ENCODE peak calls at places on chromosomes 2 and 18, in four cellular contexts. J, K, Q and Z are unnamed samples.

GRCh38 chr2:138602166-138602460 is 100.5 kb downstream of the SPOPL start:
- DNase-seq in J (no peak), K (no peak), Q (no peak), Z (no peak)

GRCh38 chr18:830315-830901 is 18.4 kb upstream of the YES1 start:
- DNase-seq in J (peak; percentile 73), K (no peak), Q (peak; percentile 38), Z (no peak)

GRCh38 chr2:234162876-234163275 is 112.4 kb downstream of the SPP2 start:
- DNase-seq in J (no peak), K (no peak), Q (no peak), Z (no peak)

GRCh38 chr2:44555700-44556099 is 194.0 kb downstream of the CAMKMT start:
- DNase-seq in J (no peak), K (no peak), Q (no peak), Z (no peak)

GRCh38 chr18:5543854-5544389 is at the start of gene EPB41L3:
- DNase-seq in J (peak; percentile 50), K (no peak), Q (no peak), Z (no peak)

GRCh38 chr2:78118037-78118436 is 595.9 kb upstream of the LRRTM4 start:
- DNase-seq in J (no peak), K (no peak), Q (no peak), Z (no peak)

GRCh38 chr2:9939587-9940485 is 11.7 kb upstream of the GRHL1 start:
- DNase-seq in J (no peak), K (no peak), Q (no peak), Z (no peak)

GRCh38 chr2:221397179-221397578 is 174.9 kb downstream of the EPHA4 start:
- DNase-seq in J (no peak), K (no peak), Q (no peak), Z (no peak)

GRCh38 chr2:9757430-9758287 is 85.6 kb upstream of the TAF1B start:
- DNase-seq in J (no peak), K (no peak), Q (no peak), Z (no peak)

GRCh38 chr2:32427672-32428622 is 71.1 kb downstream of the BIRC6 start:
- DNase-seq in J (no peak), K (no peak), Q (no peak), Z (no peak)

GRCh38 chr2:61117534-61117933 is 44.5 kb upstream of the C2orf74 start:
- DNase-seq in J (no peak), K (peak; percentile 34), Q (no peak), Z (no peak)

GRCh38 chr2:33411765-33412164 is 64.7 kb upstream of the RASGRP3 start:
- DNase-seq in J (no peak), K (no peak), Q (no peak), Z (no peak)

GRCh38 chr18:39188278-39188677 is 1622.7 kb upstream of the CELF4 start:
- DNase-seq in J (no peak), K (no peak), Q (no peak), Z (no peak)

GRCh38 chr2:10371441-10372194 is 68.9 kb downstream of the HPCAL1 start:
- DNase-seq in J (no peak), K (no peak), Q (no peak), Z (no peak)

GRCh38 chr2:207530160-207531023 is 630 bp downstream of the CREB1 start:
- DNase-seq in J (no peak), K (no peak), Q (peak; percentile 58), Z (peak; percentile 15)

GRCh38 chr18:64419156-64419555 is 270.3 kb upstream of the LINC00305 start:
- DNase-seq in J (peak; percentile 63), K (no peak), Q (no peak), Z (no peak)

GRCh38 chr18:31684279-31685096 is at the start of gene B4GALT6:
- DNase-seq in J (no peak), K (no peak), Q (peak; percentile 19), Z (peak; percentile 58)

GRCh38 chr2:156320491-156320896 is 12.0 kb downstream of the NR4A2 start:
- DNase-seq in J (no peak), K (no peak), Q (no peak), Z (no peak)

GRCh38 chr2:68605939-68606338 is 37.4 kb upstream of the PROKR1 start:
- DNase-seq in J (no peak), K (no peak), Q (no peak), Z (no peak)

GRCh38 chr2:43238813-43239212 is 12.4 kb upstream of the ZFP36L2 start:
- DNase-seq in J (no peak), K (no peak), Q (no peak), Z (no peak)

GRCh38 chr2:164335947-164336346 is 285.3 kb downstream of the GRB14 start:
- DNase-seq in J (no peak), K (no peak), Q (no peak), Z (no peak)

GRCh38 chr2:1821530-1821929 is 77.2 kb upstream of the PXDN start:
- DNase-seq in J (no peak), K (no peak), Q (no peak), Z (no peak)

GRCh38 chr2:221962186-221962585 is 336.6 kb downstream of the PAX3 start:
- DNase-seq in J (no peak), K (no peak), Q (no peak), Z (no peak)

GRCh38 chr2:168518555-168519066 is 62.5 kb downstream of the CERS6 start:
- DNase-seq in J (no peak), K (no peak), Q (no peak), Z (no peak)

GRCh38 chr2:48270209-48270608 is 259.7 kb upstream of the STON1 start:
- DNase-seq in J (no peak), K (no peak), Q (no peak), Z (no peak)

GRCh38 chr2:101736233-101736632 is 38.7 kb downstream of the MAP4K4 start:
- DNase-seq in J (no peak), K (no peak), Q (no peak), Z (no peak)

GRCh38 chr18:63700501-63700900 is 2.3 kb upstream of the SERPINB11 start:
- DNase-seq in J (no peak), K (no peak), Q (no peak), Z (no peak)

GRCh38 chr2:19881866-19882265 is 19.9 kb downstream of the TTC32 start:
- DNase-seq in J (no peak), K (no peak), Q (no peak), Z (no peak)

GRCh38 chr18:24234330-24234729 is 95.5 kb downstream of the CABYR start:
- DNase-seq in J (no peak), K (no peak), Q (peak; percentile 17), Z (no peak)

GRCh38 chr2:182280128-182280527 is 146.7 kb downstream of the PDE1A start:
- DNase-seq in J (no peak), K (no peak), Q (no peak), Z (no peak)

GRCh38 chr2:75311993-75312392 is 112.7 kb upstream of the TACR1 start:
- DNase-seq in J (no peak), K (peak; percentile 89), Q (no peak), Z (peak; percentile 47)

GRCh38 chr2:75564713-75565369 is 4.1 kb upstream of the EVA1A start:
- DNase-seq in J (no peak), K (no peak), Q (no peak), Z (no peak)

GRCh38 chr2:189821953-189822748 is 37.9 kb downstream of the PMS1 start:
- DNase-seq in J (no peak), K (no peak), Q (no peak), Z (no peak)

GRCh38 chr2:76464310-76464709 is 753.6 kb upstream of the GCFC2 start:
- DNase-seq in J (no peak), K (no peak), Q (no peak), Z (no peak)

GRCh38 chr2:25894135-25894830 is 16.0 kb upstream of the ASXL2 start:
- DNase-seq in J (no peak), K (no peak), Q (no peak), Z (no peak)
- TF ChIP-seq SPI1 in J (no peak), K (no peak), Q (no peak), Z (no peak)

GRCh38 chr18:52402814-52403213 is 62.8 kb downstream of the DCC start:
- DNase-seq in J (no peak), K (no peak), Q (no peak), Z (no peak)
- TF ChIP-seq SPI1 in J (no peak), K (no peak), Q (no peak), Z (no peak)

DNA sequence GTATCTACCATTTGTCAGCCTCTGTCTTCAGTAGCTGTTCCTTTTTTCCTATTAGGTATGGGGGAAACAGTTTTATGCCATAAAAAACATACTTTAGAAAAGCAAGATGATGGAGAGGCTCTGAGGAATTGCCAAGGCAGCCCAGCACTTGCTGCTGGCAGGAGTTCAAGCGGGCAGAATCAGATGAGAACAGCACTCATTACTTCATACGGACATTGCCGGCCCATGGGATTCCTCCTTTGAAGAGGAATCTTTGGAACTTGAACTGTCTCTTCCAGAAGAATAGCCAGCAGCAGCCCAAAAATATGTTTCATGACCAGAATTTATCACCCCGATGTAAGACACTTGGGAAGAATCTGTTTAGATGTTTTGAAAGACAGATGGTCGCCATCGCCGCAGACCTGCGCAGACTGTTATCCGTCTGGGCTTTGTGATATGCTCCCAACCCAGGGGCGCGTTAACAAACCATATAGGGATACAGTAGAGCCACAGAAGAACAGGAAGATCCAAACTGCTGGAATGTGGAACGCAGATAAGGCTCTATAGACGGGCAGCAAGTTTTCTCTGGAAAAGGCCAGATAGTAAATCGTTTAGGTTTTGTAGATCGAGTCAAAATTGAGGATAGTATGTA is 3.6 kb upstream of the ADI1 start:
- DNase-seq in J (no peak), K (no peak), Q (no peak), Z (no peak)
- TF ChIP-seq SPI1 in J (no peak), K (no peak), Q (no peak), Z (no peak)

GRCh38 chr2:198006733-198007132 is 202.3 kb downstream of the PLCL1 start:
- DNase-seq in J (no peak), K (no peak), Q (no peak), Z (no peak)
- TF ChIP-seq SPI1 in J (no peak), K (no peak), Q (no peak), Z (no peak)